ENCODE peak calls at places on chromosomes 13 and 19, in eight cellular contexts. C, E, F, H, X, N, M and R are unnamed samples.

GRCh38 chr13:44938854-44939253 is 50.4 kb downstream of the NUFIP1 start:
- DNase-seq in C (no peak), E (no peak), F (no peak), H (no peak), X (no peak), N (no peak), M (no peak), R (no peak)

GRCh38 chr13:114067886-114068722 is 64.3 kb downstream of the RASA3 start:
- DNase-seq in C (no peak), E (peak), F (peak), H (no peak), X (no peak), N (no peak), M (no peak), R (no peak)

GRCh38 chr13:37179646-37180045 is 74.2 kb upstream of the CSNK1A1L start:
- DNase-seq in C (no peak), E (no peak), F (no peak), H (no peak), X (no peak), N (no peak), M (peak), R (no peak)

GRCh38 chr19:49862411-49863253 is 4.7 kb downstream of the PNKP start:
- DNase-seq in C (peak), E (no peak), F (no peak), H (no peak), X (no peak), N (peak), M (no peak), R (no peak)

GRCh38 chr13:27174766-27175455 is 3.3 kb upstream of the USP12 start:
- DNase-seq in C (no peak), E (no peak), F (no peak), H (no peak), X (no peak), N (no peak), M (no peak), R (no peak)

GRCh38 chr13:48159436-48160225 is 64.7 kb upstream of the MED4 start:
- DNase-seq in C (no peak), E (no peak), F (no peak), H (no peak), X (no peak), N (no peak), M (peak), R (no peak)

GRCh38 chr13:112112534-112113276 is 45.8 kb downstream of the SOX1 start:
- DNase-seq in C (no peak), E (no peak), F (no peak), H (no peak), X (no peak), N (no peak), M (no peak), R (no peak)

GRCh38 chr19:3652422-3652821 is 25.8 kb upstream of the CACTIN start:
- DNase-seq in C (no peak), E (no peak), F (no peak), H (no peak), X (no peak), N (no peak), M (no peak), R (no peak)

GRCh38 chr13:32267836-32268439 is 47.2 kb downstream of the ZAR1L start:
- DNase-seq in C (peak), E (no peak), F (no peak), H (no peak), X (no peak), N (no peak), M (no peak), R (no peak)

GRCh38 chr13:40344270-40345148 is 321.9 kb downstream of the FOXO1 start:
- DNase-seq in C (no peak), E (no peak), F (no peak), H (no peak), X (no peak), N (no peak), M (peak), R (no peak)

GRCh38 chr13:113291997-113292862 is 4.8 kb upstream of the LAMP1 start:
- DNase-seq in C (peak), E (no peak), F (no peak), H (peak), X (no peak), N (peak), M (peak), R (no peak)

GRCh38 chr13:99315186-99315585 is 8.0 kb upstream of the GPR183 start:
- DNase-seq in C (no peak), E (no peak), F (no peak), H (no peak), X (no peak), N (no peak), M (no peak), R (no peak)

GRCh38 chr19:7908078-7908699 is 4.5 kb downstream of the MAP2K7 start:
- DNase-seq in C (peak), E (no peak), F (no peak), H (no peak), X (no peak), N (no peak), M (no peak), R (no peak)

GRCh38 chr19:10142701-10143375 is 23.1 kb upstream of the EIF3G start:
- DNase-seq in C (no peak), E (no peak), F (no peak), H (no peak), X (no peak), N (no peak), M (no peak), R (no peak)

GRCh38 chr19:40530091-40530901 is 46.4 kb upstream of the SHKBP1 start:
- DNase-seq in C (peak), E (no peak), F (no peak), H (no peak), X (no peak), N (peak), M (no peak), R (no peak)

GRCh38 chr19:35940078-35940775 is 4.1 kb downstream of the LRFN3 start:
- DNase-seq in C (no peak), E (no peak), F (no peak), H (no peak), X (no peak), N (no peak), M (no peak), R (no peak)

DNA sequence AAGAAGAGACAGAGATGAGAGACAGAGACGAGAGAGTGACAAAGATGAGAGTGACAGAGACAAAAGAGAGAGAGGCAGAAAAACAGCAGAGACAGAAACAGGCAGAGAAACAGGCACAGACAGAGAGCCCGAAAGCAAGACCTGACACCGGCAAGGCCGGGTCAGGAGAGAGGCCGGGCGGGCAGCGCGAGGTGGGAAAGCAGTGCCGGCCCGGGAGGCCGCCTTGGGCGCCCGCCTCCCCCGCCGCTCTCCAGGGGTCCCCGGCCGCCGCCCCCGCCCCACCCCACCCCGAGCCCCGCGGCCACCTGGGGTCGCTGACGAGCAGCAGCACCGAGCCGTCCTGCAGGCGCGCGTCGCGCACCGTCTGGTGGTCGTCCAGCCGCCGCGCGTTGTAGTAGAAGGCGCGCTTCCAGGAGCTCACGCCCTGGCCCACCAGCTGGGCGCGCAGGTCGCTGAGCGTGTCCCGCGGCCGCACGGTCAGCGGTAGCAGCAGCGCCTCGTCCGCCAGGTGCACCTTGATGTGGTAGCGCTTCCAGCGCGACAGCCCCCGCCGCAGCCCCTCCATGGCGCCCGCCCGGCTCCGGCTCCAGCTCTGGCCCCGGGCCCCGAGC is at the start of gene TINCR:
- DNase-seq in C (peak), E (no peak), F (no peak), H (no peak), X (no peak), N (peak), M (no peak), R (no peak)
- TF ChIP-seq CTCF in C (no peak), E (no peak), F (no peak), H (no peak), X (peak), N (no peak), M (no peak), R (no peak)

GRCh38 chr19:46021531-46022041 is 1.3 kb downstream of the PGLYRP1 start:
- DNase-seq in C (peak), E (no peak), F (peak), H (no peak), X (no peak), N (no peak), M (no peak), R (no peak)
- TF ChIP-seq CTCF in C (peak), E (no peak), F (no peak), H (no peak), X (no peak), N (no peak), M (no peak), R (no peak)

GRCh38 chr13:33466262-33466661 is 180.7 kb upstream of the STARD13 start:
- DNase-seq in C (no peak), E (no peak), F (no peak), H (no peak), X (no peak), N (no peak), M (no peak), R (no peak)
- TF ChIP-seq CTCF in C (peak), E (no peak), F (no peak), H (no peak), X (no peak), N (no peak), M (peak), R (peak)

GRCh38 chr19:14096272-14096992 is 5.9 kb upstream of the SAMD1 start:
- DNase-seq in C (peak), E (no peak), F (no peak), H (no peak), X (no peak), N (no peak), M (no peak), R (no peak)
- TF ChIP-seq CTCF in C (peak), E (no peak), F (no peak), H (no peak), X (no peak), N (no peak), M (no peak), R (no peak)